ENCODE peak calls at places on chromosomes 13 and 19, in ten cellular contexts. One of them, this sample, is unnamed.

GRCh38 chr13:75173457-75174356 is 308.3 kb downstream of the TBC1D4 start:
- DNase-seq in activated CD8-positive, alpha-beta T cell treated with anti-CD3 and anti-CD28 coated beads for 36 hours: peak
- DNase-seq in AG10803: no peak
- DNase-seq in choroid plexus epithelial cell: no peak
- DNase-seq in brain microvascular endothelial cell: peak
- DNase-seq in astrocyte of the spinal cord: no peak
- DNase-seq in hepatocyte: peak
- DNase-seq in thoracic aorta: no peak
- DNase-seq in NB4: no peak
- DNase-seq in Caco-2: no peak
- DNase-seq in this sample: no peak

GRCh38 chr19:29383696-29384095 is 142.1 kb upstream of the VSTM2B start:
- DNase-seq in activated CD8-positive, alpha-beta T cell treated with anti-CD3 and anti-CD28 coated beads for 36 hours: no peak
- DNase-seq in AG10803: no peak
- DNase-seq in choroid plexus epithelial cell: no peak
- DNase-seq in brain microvascular endothelial cell: no peak
- DNase-seq in astrocyte of the spinal cord: no peak
- DNase-seq in hepatocyte: no peak
- DNase-seq in thoracic aorta: no peak
- DNase-seq in NB4: no peak
- DNase-seq in Caco-2: peak
- DNase-seq in this sample: no peak

GRCh38 chr13:98889419-98890079 is 88.3 kb downstream of the DOCK9 start:
- DNase-seq in activated CD8-positive, alpha-beta T cell treated with anti-CD3 and anti-CD28 coated beads for 36 hours: no peak
- DNase-seq in AG10803: no peak
- DNase-seq in choroid plexus epithelial cell: no peak
- DNase-seq in brain microvascular endothelial cell: no peak
- DNase-seq in astrocyte of the spinal cord: no peak
- DNase-seq in hepatocyte: no peak
- DNase-seq in thoracic aorta: no peak
- DNase-seq in NB4: no peak
- DNase-seq in Caco-2: no peak
- DNase-seq in this sample: no peak

GRCh38 chr13:110187501-110188161 is 119.3 kb downstream of the COL4A1 start:
- DNase-seq in activated CD8-positive, alpha-beta T cell treated with anti-CD3 and anti-CD28 coated beads for 36 hours: no peak
- DNase-seq in AG10803: peak
- DNase-seq in choroid plexus epithelial cell: peak
- DNase-seq in brain microvascular endothelial cell: peak
- DNase-seq in astrocyte of the spinal cord: peak
- DNase-seq in hepatocyte: peak
- DNase-seq in thoracic aorta: no peak
- DNase-seq in NB4: no peak
- DNase-seq in Caco-2: no peak
- DNase-seq in this sample: peak

GRCh38 chr13:59734393-59734792 is 429.3 kb downstream of the DIAPH3 start:
- DNase-seq in activated CD8-positive, alpha-beta T cell treated with anti-CD3 and anti-CD28 coated beads for 36 hours: no peak
- DNase-seq in AG10803: no peak
- DNase-seq in choroid plexus epithelial cell: no peak
- DNase-seq in brain microvascular endothelial cell: no peak
- DNase-seq in astrocyte of the spinal cord: no peak
- DNase-seq in hepatocyte: no peak
- DNase-seq in thoracic aorta: no peak
- DNase-seq in NB4: no peak
- DNase-seq in Caco-2: no peak
- DNase-seq in this sample: no peak

GRCh38 chr19:14728595-14728994 is 38.7 kb downstream of the ZNF333 start:
- DNase-seq in activated CD8-positive, alpha-beta T cell treated with anti-CD3 and anti-CD28 coated beads for 36 hours: no peak
- DNase-seq in AG10803: no peak
- DNase-seq in choroid plexus epithelial cell: no peak
- DNase-seq in brain microvascular endothelial cell: no peak
- DNase-seq in astrocyte of the spinal cord: no peak
- DNase-seq in hepatocyte: no peak
- DNase-seq in thoracic aorta: no peak
- DNase-seq in NB4: no peak
- DNase-seq in Caco-2: no peak
- DNase-seq in this sample: no peak

GRCh38 chr13:99322297-99323103 is 15.3 kb upstream of the GPR183 start:
- DNase-seq in activated CD8-positive, alpha-beta T cell treated with anti-CD3 and anti-CD28 coated beads for 36 hours: peak
- DNase-seq in AG10803: peak
- DNase-seq in choroid plexus epithelial cell: peak
- DNase-seq in brain microvascular endothelial cell: peak
- DNase-seq in astrocyte of the spinal cord: peak
- DNase-seq in hepatocyte: no peak
- DNase-seq in thoracic aorta: no peak
- DNase-seq in NB4: peak
- DNase-seq in Caco-2: no peak
- DNase-seq in this sample: peak

GRCh38 chr13:39612023-39612637 is 9.1 kb upstream of the LHFPL6 start:
- DNase-seq in activated CD8-positive, alpha-beta T cell treated with anti-CD3 and anti-CD28 coated beads for 36 hours: peak
- DNase-seq in AG10803: peak
- DNase-seq in choroid plexus epithelial cell: peak
- DNase-seq in brain microvascular endothelial cell: peak
- DNase-seq in astrocyte of the spinal cord: peak
- DNase-seq in hepatocyte: peak
- DNase-seq in thoracic aorta: peak
- DNase-seq in NB4: peak
- DNase-seq in Caco-2: peak
- DNase-seq in this sample: peak

GRCh38 chr19:47821460-47822020 is at the start of gene CRX:
- DNase-seq in activated CD8-positive, alpha-beta T cell treated with anti-CD3 and anti-CD28 coated beads for 36 hours: no peak
- DNase-seq in AG10803: no peak
- DNase-seq in choroid plexus epithelial cell: no peak
- DNase-seq in brain microvascular endothelial cell: no peak
- DNase-seq in astrocyte of the spinal cord: no peak
- DNase-seq in hepatocyte: no peak
- DNase-seq in thoracic aorta: no peak
- DNase-seq in NB4: no peak
- DNase-seq in Caco-2: no peak
- DNase-seq in this sample: no peak

GRCh38 chr19:17001603-17002183 is 24.9 kb downstream of the CPAMD8 start:
- DNase-seq in activated CD8-positive, alpha-beta T cell treated with anti-CD3 and anti-CD28 coated beads for 36 hours: no peak
- DNase-seq in AG10803: no peak
- DNase-seq in choroid plexus epithelial cell: no peak
- DNase-seq in brain microvascular endothelial cell: no peak
- DNase-seq in astrocyte of the spinal cord: no peak
- DNase-seq in hepatocyte: no peak
- DNase-seq in thoracic aorta: no peak
- DNase-seq in NB4: peak
- DNase-seq in Caco-2: no peak
- DNase-seq in this sample: no peak

GRCh38 chr19:19587776-19588175 is 30.7 kb downstream of the PBX4 start:
- DNase-seq in activated CD8-positive, alpha-beta T cell treated with anti-CD3 and anti-CD28 coated beads for 36 hours: no peak
- DNase-seq in AG10803: no peak
- DNase-seq in choroid plexus epithelial cell: no peak
- DNase-seq in brain microvascular endothelial cell: no peak
- DNase-seq in astrocyte of the spinal cord: no peak
- DNase-seq in hepatocyte: no peak
- DNase-seq in thoracic aorta: no peak
- DNase-seq in NB4: no peak
- DNase-seq in Caco-2: no peak
- DNase-seq in this sample: no peak

GRCh38 chr13:94112227-94112626 is 367.3 kb downstream of the DCT start:
- DNase-seq in activated CD8-positive, alpha-beta T cell treated with anti-CD3 and anti-CD28 coated beads for 36 hours: no peak
- DNase-seq in AG10803: peak
- DNase-seq in choroid plexus epithelial cell: peak
- DNase-seq in brain microvascular endothelial cell: peak
- DNase-seq in astrocyte of the spinal cord: peak
- DNase-seq in hepatocyte: no peak
- DNase-seq in thoracic aorta: no peak
- DNase-seq in NB4: no peak
- DNase-seq in Caco-2: no peak
- DNase-seq in this sample: peak

GRCh38 chr13:98856983-98857382 is 104.5 kb upstream of the SLC15A1 start:
- DNase-seq in activated CD8-positive, alpha-beta T cell treated with anti-CD3 and anti-CD28 coated beads for 36 hours: no peak
- DNase-seq in AG10803: peak
- DNase-seq in choroid plexus epithelial cell: no peak
- DNase-seq in brain microvascular endothelial cell: no peak
- DNase-seq in astrocyte of the spinal cord: no peak
- DNase-seq in hepatocyte: no peak
- DNase-seq in thoracic aorta: no peak
- DNase-seq in NB4: no peak
- DNase-seq in Caco-2: no peak
- DNase-seq in this sample: peak

GRCh38 chr19:16160943-16161560 is 12.3 kb downstream of the CIB3 start:
- DNase-seq in activated CD8-positive, alpha-beta T cell treated with anti-CD3 and anti-CD28 coated beads for 36 hours: peak
- DNase-seq in AG10803: peak
- DNase-seq in choroid plexus epithelial cell: peak
- DNase-seq in brain microvascular endothelial cell: peak
- DNase-seq in astrocyte of the spinal cord: peak
- DNase-seq in hepatocyte: peak
- DNase-seq in thoracic aorta: no peak
- DNase-seq in NB4: peak
- DNase-seq in Caco-2: no peak
- DNase-seq in this sample: peak

GRCh38 chr19:35354898-35355297 is 3.4 kb upstream of the FFAR3 start:
- DNase-seq in activated CD8-positive, alpha-beta T cell treated with anti-CD3 and anti-CD28 coated beads for 36 hours: peak
- DNase-seq in AG10803: no peak
- DNase-seq in choroid plexus epithelial cell: no peak
- DNase-seq in brain microvascular endothelial cell: no peak
- DNase-seq in astrocyte of the spinal cord: no peak
- DNase-seq in hepatocyte: no peak
- DNase-seq in thoracic aorta: no peak
- DNase-seq in NB4: no peak
- DNase-seq in Caco-2: peak
- DNase-seq in this sample: no peak

GRCh38 chr19:6773323-6773931 is 919 bp downstream of the VAV1 start:
- DNase-seq in activated CD8-positive, alpha-beta T cell treated with anti-CD3 and anti-CD28 coated beads for 36 hours: peak
- DNase-seq in AG10803: no peak
- DNase-seq in choroid plexus epithelial cell: no peak
- DNase-seq in brain microvascular endothelial cell: no peak
- DNase-seq in astrocyte of the spinal cord: no peak
- DNase-seq in hepatocyte: no peak
- DNase-seq in thoracic aorta: no peak
- DNase-seq in NB4: peak
- DNase-seq in Caco-2: no peak
- DNase-seq in this sample: no peak

DNA sequence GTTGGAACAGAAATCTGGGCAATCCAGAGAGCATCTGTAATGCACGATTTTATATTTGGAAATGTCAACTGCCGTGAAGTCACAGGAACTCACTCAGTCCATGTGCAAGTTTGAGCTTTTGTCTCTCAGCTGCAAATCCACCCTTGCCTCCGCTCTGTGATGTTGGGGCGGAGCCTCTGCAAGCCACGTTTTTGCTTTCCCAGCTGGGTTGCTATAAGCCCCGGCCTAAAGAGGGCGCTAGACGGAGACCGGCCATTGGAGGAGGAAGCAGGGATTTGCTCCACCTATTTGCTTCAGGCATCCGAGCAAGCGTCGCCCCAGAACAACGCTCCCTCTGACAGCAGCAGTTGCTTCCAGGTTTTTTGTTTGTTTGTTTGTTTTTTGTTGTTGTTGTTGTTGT is 56.2 kb downstream of the TRPM4 start:
- DNase-seq in activated CD8-positive, alpha-beta T cell treated with anti-CD3 and anti-CD28 coated beads for 36 hours: no peak
- DNase-seq in AG10803: no peak
- DNase-seq in choroid plexus epithelial cell: no peak
- DNase-seq in brain microvascular endothelial cell: no peak
- DNase-seq in astrocyte of the spinal cord: no peak
- DNase-seq in hepatocyte: no peak
- DNase-seq in thoracic aorta: no peak
- DNase-seq in NB4: peak
- DNase-seq in Caco-2: no peak
- DNase-seq in this sample: no peak
- TF ChIP-seq CTCF in activated CD8-positive, alpha-beta T cell treated with anti-CD3 and anti-CD28 coated beads for 36 hours: no peak
- TF ChIP-seq CTCF in AG10803: no peak
- TF ChIP-seq CTCF in choroid plexus epithelial cell: peak
- TF ChIP-seq CTCF in brain microvascular endothelial cell: peak
- TF ChIP-seq CTCF in astrocyte of the spinal cord: no peak
- TF ChIP-seq CTCF in hepatocyte: no peak
- TF ChIP-seq CTCF in thoracic aorta: no peak
- TF ChIP-seq CTCF in NB4: peak
- TF ChIP-seq CTCF in Caco-2: peak
- TF ChIP-seq CTCF in this sample: peak

DNA sequence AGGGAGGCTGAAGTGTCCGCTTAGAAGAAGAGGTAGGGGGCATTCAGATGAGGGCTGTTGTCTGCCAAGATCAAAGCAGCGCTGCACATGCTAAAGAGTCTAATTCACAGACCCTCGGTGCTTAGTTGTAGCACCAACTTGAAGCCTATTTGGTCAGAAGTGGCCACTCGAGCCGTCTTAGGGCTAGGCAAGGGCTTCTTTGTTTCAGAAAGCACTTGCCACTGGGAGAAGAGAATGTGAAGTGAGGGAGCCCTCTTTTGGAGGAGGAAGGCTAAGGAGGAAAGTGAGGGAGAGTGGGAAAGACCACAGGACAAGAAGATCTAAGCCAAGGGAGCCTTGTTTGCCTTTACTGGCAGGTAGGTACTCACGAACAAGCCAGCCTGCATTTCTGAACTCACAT is 313.4 kb upstream of the TMTC4 start:
- DNase-seq in activated CD8-positive, alpha-beta T cell treated with anti-CD3 and anti-CD28 coated beads for 36 hours: no peak
- DNase-seq in AG10803: peak
- DNase-seq in choroid plexus epithelial cell: peak
- DNase-seq in brain microvascular endothelial cell: peak
- DNase-seq in astrocyte of the spinal cord: peak
- DNase-seq in hepatocyte: no peak
- DNase-seq in thoracic aorta: no peak
- DNase-seq in NB4: no peak
- DNase-seq in Caco-2: no peak
- DNase-seq in this sample: no peak
- TF ChIP-seq CTCF in activated CD8-positive, alpha-beta T cell treated with anti-CD3 and anti-CD28 coated beads for 36 hours: no peak
- TF ChIP-seq CTCF in AG10803: peak
- TF ChIP-seq CTCF in choroid plexus epithelial cell: peak
- TF ChIP-seq CTCF in brain microvascular endothelial cell: peak
- TF ChIP-seq CTCF in astrocyte of the spinal cord: peak
- TF ChIP-seq CTCF in hepatocyte: no peak
- TF ChIP-seq CTCF in thoracic aorta: no peak
- TF ChIP-seq CTCF in NB4: no peak
- TF ChIP-seq CTCF in Caco-2: peak
- TF ChIP-seq CTCF in this sample: no peak

GRCh38 chr13:73248711-73249580 is 190.1 kb downstream of the KLF5 start:
- DNase-seq in activated CD8-positive, alpha-beta T cell treated with anti-CD3 and anti-CD28 coated beads for 36 hours: no peak
- DNase-seq in AG10803: peak
- DNase-seq in choroid plexus epithelial cell: peak
- DNase-seq in brain microvascular endothelial cell: no peak
- DNase-seq in astrocyte of the spinal cord: no peak
- DNase-seq in hepatocyte: peak
- DNase-seq in thoracic aorta: no peak
- DNase-seq in NB4: no peak
- DNase-seq in Caco-2: peak
- DNase-seq in this sample: peak
- TF ChIP-seq CTCF in activated CD8-positive, alpha-beta T cell treated with anti-CD3 and anti-CD28 coated beads for 36 hours: no peak
- TF ChIP-seq CTCF in AG10803: no peak
- TF ChIP-seq CTCF in choroid plexus epithelial cell: no peak
- TF ChIP-seq CTCF in brain microvascular endothelial cell: no peak
- TF ChIP-seq CTCF in astrocyte of the spinal cord: no peak
- TF ChIP-seq CTCF in hepatocyte: no peak
- TF ChIP-seq CTCF in thoracic aorta: no peak
- TF ChIP-seq CTCF in NB4: no peak
- TF ChIP-seq CTCF in Caco-2: no peak
- TF ChIP-seq CTCF in this sample: no peak

DNA sequence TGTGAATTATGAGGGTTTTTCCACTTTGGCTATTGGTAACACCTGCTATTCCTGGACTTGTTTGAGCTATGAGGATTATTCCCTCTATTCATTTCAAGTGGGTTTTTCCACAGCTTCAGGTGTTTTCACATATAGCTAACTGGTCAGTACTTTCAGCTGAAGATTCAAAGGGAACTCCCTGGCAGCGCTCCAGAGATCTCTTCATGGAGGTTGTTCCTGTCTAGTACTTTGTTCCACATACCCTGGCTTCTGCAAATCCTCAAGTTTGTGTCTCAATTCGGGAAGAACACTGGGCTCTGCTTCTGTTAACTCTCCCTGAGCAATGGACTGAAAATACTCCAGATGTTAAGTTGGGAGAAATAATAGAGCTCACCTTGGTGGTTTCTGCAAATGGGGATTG is 5.6 kb upstream of the ZNF607 start:
- DNase-seq in activated CD8-positive, alpha-beta T cell treated with anti-CD3 and anti-CD28 coated beads for 36 hours: no peak
- DNase-seq in AG10803: no peak
- DNase-seq in choroid plexus epithelial cell: peak
- DNase-seq in brain microvascular endothelial cell: no peak
- DNase-seq in astrocyte of the spinal cord: no peak
- DNase-seq in hepatocyte: no peak
- DNase-seq in thoracic aorta: no peak
- DNase-seq in NB4: no peak
- DNase-seq in Caco-2: no peak
- DNase-seq in this sample: no peak
- TF ChIP-seq CTCF in activated CD8-positive, alpha-beta T cell treated with anti-CD3 and anti-CD28 coated beads for 36 hours: no peak
- TF ChIP-seq CTCF in AG10803: no peak
- TF ChIP-seq CTCF in choroid plexus epithelial cell: no peak
- TF ChIP-seq CTCF in brain microvascular endothelial cell: no peak
- TF ChIP-seq CTCF in astrocyte of the spinal cord: no peak
- TF ChIP-seq CTCF in hepatocyte: no peak
- TF ChIP-seq CTCF in thoracic aorta: no peak
- TF ChIP-seq CTCF in NB4: no peak
- TF ChIP-seq CTCF in Caco-2: no peak
- TF ChIP-seq CTCF in this sample: no peak

This sample was measured in cardiac fibroblast.